ENCODE peak calls at places on chromosomes 7 and 10, in four cellular contexts. W is stomach, J is body of pancreas, O is Peyer's patch. C is an unnamed sample.

GRCh38 chr10:88205842-88206446 is 342.5 kb downstream of the PTEN start:
- DNase-seq in W (no peak), J (no peak), O (no peak), C (no peak)

GRCh38 chr7:54988516-54988915 is 30.3 kb upstream of the EGFR start:
- DNase-seq in W (no peak), J (no peak), O (no peak), C (no peak)

GRCh38 chr10:104234934-104235333 is 2.8 kb upstream of the CFAP43 start:
- DNase-seq in W (no peak), J (no peak), O (no peak), C (no peak)

GRCh38 chr7:39355664-39356063 is 210.5 kb upstream of the YAE1 start:
- DNase-seq in W (no peak), J (no peak), O (no peak), C (no peak)

GRCh38 chr7:47078241-47078640 is 503.7 kb downstream of the TNS3 start:
- DNase-seq in W (no peak), J (no peak), O (no peak), C (no peak)

GRCh38 chr7:19991936-19992335 is 218.5 kb upstream of the TMEM196 start:
- DNase-seq in W (no peak), J (no peak), O (no peak), C (no peak)

GRCh38 chr7:101924171-101924570 is 106.7 kb downstream of the CUX1 start:
- DNase-seq in W (no peak), J (no peak), O (peak), C (no peak)

GRCh38 chr7:99083733-99084132 is 60.2 kb downstream of the SMURF1 start:
- DNase-seq in W (no peak), J (no peak), O (no peak), C (no peak)

GRCh38 chr7:151400626-151401315 is 9.1 kb downstream of the WDR86 start:
- DNase-seq in W (no peak), J (no peak), O (no peak), C (no peak)

GRCh38 chr7:107147464-107148214 is 21.2 kb upstream of the HBP1 start:
- DNase-seq in W (no peak), J (peak), O (no peak), C (no peak)

GRCh38 chr7:134995239-134996096 is 9.2 kb downstream of the AGBL3 start:
- DNase-seq in W (no peak), J (no peak), O (no peak), C (no peak)

GRCh38 chr10:125694874-125695273 is 11.9 kb upstream of the TEX36 start:
- DNase-seq in W (no peak), J (no peak), O (no peak), C (no peak)

GRCh38 chr10:77913090-77913489 is 13.5 kb downstream of the DLG5 start:
- DNase-seq in W (no peak), J (no peak), O (no peak), C (no peak)

GRCh38 chr7:95104739-95105138 is 197.3 kb downstream of the PPP1R9A start:
- DNase-seq in W (no peak), J (peak), O (no peak), C (no peak)

GRCh38 chr7:12540850-12541249 is 29.7 kb upstream of the SCIN start:
- DNase-seq in W (no peak), J (no peak), O (no peak), C (no peak)

GRCh38 chr7:18708204-18708603 is 212.7 kb downstream of the HDAC9 start:
- DNase-seq in W (no peak), J (no peak), O (no peak), C (no peak)

GRCh38 chr7:46848944-46849343 is 733.0 kb downstream of the TNS3 start:
- DNase-seq in W (no peak), J (no peak), O (no peak), C (no peak)

GRCh38 chr10:12937527-12937926 is 64.0 kb downstream of the CCDC3 start:
- DNase-seq in W (no peak), J (no peak), O (no peak), C (peak)

GRCh38 chr7:82600601-82601000 is 157.0 kb upstream of the CACNA2D1 start:
- DNase-seq in W (no peak), J (no peak), O (no peak), C (no peak)

GRCh38 chr7:28725911-28726310 is 232.2 kb downstream of the TRIL start:
- DNase-seq in W (no peak), J (no peak), O (no peak), C (no peak)

GRCh38 chr7:135771961-135772638 is 23.5 kb upstream of the FAM180A start:
- DNase-seq in W (no peak), J (no peak), O (no peak), C (peak)

GRCh38 chr10:99698504-99699080 is 33.3 kb downstream of the COX15 start:
- DNase-seq in W (no peak), J (peak), O (peak), C (no peak)

GRCh38 chr7:151272410-151272809 is 23.9 kb upstream of the SMARCD3 start:
- DNase-seq in W (no peak), J (no peak), O (no peak), C (no peak)

GRCh38 chr10:81472927-81473470 is 402.0 kb upstream of the NRG3 start:
- DNase-seq in W (no peak), J (no peak), O (no peak), C (no peak)

GRCh38 chr7:46972205-46972604 is 609.7 kb downstream of the TNS3 start:
- DNase-seq in W (no peak), J (no peak), O (no peak), C (no peak)

GRCh38 chr7:2873686-2874551 is 29.8 kb upstream of the GNA12 start:
- DNase-seq in W (no peak), J (no peak), O (no peak), C (no peak)

GRCh38 chr7:27094304-27095049 is 1.3 kb downstream of the HOXA1 start:
- DNase-seq in W (no peak), J (no peak), O (no peak), C (no peak)

GRCh38 chr7:29270979-29271658 is 76.5 kb downstream of the CHN2 start:
- DNase-seq in W (no peak), J (no peak), O (no peak), C (no peak)

GRCh38 chr10:30587522-30588031 is 42.0 kb downstream of the LYZL2 start:
- DNase-seq in W (peak), J (peak), O (no peak), C (no peak)

GRCh38 chr10:2917926-2918325 is 149.4 kb upstream of the PFKP start:
- DNase-seq in W (no peak), J (no peak), O (no peak), C (no peak)

GRCh38 chr10:16386855-16387254 is 50.0 kb upstream of the PTER start:
- DNase-seq in W (no peak), J (no peak), O (no peak), C (no peak)

GRCh38 chr10:8211631-8212030 is 157.1 kb downstream of the GATA3 start:
- DNase-seq in W (no peak), J (no peak), O (no peak), C (no peak)

GRCh38 chr7:93014410-93014809 is 103.4 kb downstream of the SAMD9 start:
- DNase-seq in W (no peak), J (no peak), O (no peak), C (no peak)
- H3K27ac ChIP-seq in W (no peak), J (peak), O (no peak), C (peak)

DNA sequence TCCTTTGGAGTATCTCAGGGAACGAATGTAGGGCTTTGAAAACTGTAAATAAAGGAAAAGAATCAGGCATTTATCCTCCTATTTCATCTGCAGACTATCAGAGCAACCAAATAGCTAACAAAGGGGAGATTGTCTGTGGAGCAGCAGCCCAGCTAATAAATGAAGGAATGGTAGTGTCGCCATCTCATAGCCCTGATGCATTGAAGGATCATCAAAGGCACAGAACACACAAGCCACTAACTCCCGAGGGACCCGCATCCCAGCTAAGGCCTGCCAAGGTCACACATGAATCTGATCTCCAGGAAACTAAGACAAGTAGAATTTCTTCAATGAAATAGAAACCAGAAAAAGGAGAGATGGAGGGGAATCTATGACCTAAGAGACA is 38.2 kb downstream of the CALML5 start:
- DNase-seq in W (no peak), J (no peak), O (no peak), C (no peak)
- TF ChIP-seq POLR2A in W (no peak), J (no peak), O (no peak), C (no peak)

DNA sequence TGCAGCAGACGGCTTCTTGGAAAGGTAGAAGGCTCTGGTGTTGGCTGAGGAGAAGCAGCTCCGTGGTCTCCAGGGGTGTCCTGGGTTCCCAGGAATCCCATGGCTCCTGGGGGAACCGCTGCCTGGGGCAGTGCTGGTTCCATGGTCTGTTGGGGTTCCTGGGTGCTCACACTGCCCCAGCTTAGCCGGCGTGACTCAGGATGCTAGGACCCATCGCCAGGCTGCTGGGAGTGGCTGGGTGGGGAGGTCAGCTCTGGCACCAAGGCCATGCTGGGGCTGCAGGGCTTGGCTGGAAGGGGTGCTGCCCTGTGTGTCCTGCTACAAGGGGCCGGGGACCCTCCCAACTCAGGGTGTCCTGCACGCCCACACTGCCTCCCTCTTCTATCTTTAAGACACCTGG is 9.4 kb downstream of the MGMT start:
- DNase-seq in W (no peak), J (no peak), O (no peak), C (no peak)
- H3K27ac ChIP-seq in W (no peak), J (no peak), O (no peak), C (no peak)

GRCh38 chr7:93231264-93231663 is 902 bp upstream of the VPS50 start:
- DNase-seq in W (no peak), J (no peak), O (no peak), C (no peak)

GRCh38 chr7:93226310-93226709 is at the start of gene HEPACAM2:
- DNase-seq in W (no peak), J (no peak), O (no peak), C (no peak)

GRCh38 chr7:93232673-93233018 is 480 bp downstream of the VPS50 start:
- DNase-seq in W (no peak), J (no peak), O (no peak), C (no peak)

GRCh38 chr7:93228302-93228701 is 2.0 kb upstream of the HEPACAM2 start:
- DNase-seq in W (no peak), J (no peak), O (no peak), C (no peak)

DNA sequence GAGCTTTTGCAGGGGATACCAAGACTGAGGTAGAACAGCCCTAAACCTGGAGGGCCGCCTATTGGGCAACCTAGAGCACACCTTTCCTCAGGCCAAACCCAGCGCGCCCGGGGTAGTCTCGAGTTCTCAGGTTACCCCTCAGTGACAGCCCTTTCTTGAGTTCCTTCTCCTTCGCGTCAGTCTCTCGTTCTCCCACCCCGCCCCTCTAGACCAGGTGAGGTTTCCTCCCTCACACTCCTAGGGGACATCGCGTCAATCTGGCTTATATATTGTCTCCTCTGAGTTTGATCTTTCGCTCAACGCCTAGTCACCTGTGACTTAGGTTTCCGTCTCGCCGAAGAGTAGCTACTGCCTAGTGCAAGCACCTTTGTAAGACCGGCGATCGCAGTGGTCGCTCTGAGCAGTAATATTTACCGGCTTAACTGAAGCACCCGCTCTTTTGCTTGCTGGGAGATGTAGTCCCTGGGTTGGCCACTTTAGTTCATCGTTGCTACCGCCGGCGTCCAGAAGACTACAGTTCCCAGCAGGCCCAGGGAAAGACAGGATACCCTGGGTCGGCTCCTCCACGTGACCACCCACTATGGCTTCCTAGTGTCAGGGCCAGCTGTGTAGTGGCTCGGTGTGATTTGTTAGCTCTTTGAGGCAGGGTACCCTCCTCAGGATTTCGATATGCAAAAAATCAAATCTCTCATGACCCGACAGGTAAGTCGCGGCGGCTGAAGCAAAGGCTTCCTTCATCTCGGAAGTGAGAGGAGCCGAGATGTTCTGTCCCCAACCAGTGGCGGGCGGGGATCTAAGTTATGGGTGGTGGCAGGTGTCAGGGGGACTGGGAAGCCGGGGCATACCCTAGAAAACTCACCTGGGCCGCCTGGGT is at the start of gene VPS50:
- DNase-seq in W (peak), J (peak), O (peak), C (peak)
- TF ChIP-seq POLR2A in W (no peak), J (peak), O (peak), C (no peak)

DNA sequence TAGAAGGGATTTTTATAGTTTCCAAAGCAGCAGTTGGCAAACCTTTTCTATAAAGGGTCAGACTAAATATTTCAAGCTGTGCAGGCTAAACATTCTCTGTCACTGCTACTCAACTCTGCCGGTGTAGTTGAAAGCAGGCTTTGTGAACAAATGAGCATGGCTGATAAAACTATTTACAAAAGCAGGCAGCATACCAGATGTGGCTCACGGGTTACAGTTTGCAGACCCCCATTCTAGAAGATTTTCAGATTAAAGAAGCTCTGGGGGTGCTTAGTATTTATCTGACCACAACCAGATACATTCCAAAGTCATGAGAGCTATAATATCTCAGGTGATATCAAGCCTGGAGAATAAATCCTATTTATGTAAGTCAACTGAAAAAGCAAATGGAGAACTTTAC is 1017.5 kb downstream of the SORCS1 start:
- DNase-seq in W (no peak), J (no peak), O (no peak), C (no peak)
- H3K27ac ChIP-seq in W (no peak), J (no peak), O (no peak), C (no peak)

DNA sequence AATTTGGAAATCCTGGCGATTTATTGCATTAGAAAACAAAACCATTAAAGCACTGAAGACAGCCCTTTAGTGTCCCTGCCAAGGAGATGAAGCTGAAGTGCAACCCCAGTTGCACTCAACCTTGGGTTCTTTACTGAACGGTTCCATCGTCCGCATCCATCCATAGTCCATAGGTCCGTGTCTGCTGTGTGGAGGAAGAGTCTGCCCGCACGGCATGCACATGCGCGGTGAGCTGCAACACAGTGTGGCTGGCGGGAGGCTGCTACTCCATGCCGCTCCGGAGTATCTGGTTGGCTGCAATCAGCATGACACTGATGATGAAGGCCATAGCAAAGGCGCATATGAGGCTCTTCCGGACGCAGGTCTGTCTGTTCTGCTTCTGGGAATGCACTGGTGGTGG is 624.6 kb downstream of the CALN1 start:
- DNase-seq in W (no peak), J (no peak), O (no peak), C (no peak)
- TF ChIP-seq POLR2A in W (no peak), J (no peak), O (no peak), C (no peak)

DNA sequence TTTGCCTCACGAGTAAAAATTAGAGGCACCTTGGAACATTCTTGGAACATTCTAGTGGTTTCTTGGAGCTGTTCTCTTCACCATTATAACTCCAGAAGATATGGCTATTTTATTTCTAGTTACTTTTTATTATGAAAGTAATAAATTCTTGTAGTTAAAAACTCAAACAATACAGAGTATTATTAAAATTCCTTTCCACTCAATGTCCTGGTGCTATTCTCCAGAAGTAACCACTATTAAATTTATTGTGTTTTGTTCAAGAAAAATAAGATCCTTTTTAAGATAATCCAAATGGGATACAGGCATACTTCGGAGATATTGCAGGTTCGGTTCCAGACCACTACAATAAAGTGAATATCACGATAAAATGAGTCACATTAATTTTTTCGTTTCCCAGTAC is 68.6 kb downstream of the NOC3L start:
- DNase-seq in W (no peak), J (no peak), O (no peak), C (no peak)
- H3K27ac ChIP-seq in W (no peak), J (no peak), O (no peak), C (no peak)

GRCh38 chr7:139828880-139829653 is at the start of gene TBXAS1:
- DNase-seq in W (peak), J (peak), O (no peak), C (peak)
- TF ChIP-seq POLR2A in W (no peak), J (no peak), O (peak), C (no peak)

DNA sequence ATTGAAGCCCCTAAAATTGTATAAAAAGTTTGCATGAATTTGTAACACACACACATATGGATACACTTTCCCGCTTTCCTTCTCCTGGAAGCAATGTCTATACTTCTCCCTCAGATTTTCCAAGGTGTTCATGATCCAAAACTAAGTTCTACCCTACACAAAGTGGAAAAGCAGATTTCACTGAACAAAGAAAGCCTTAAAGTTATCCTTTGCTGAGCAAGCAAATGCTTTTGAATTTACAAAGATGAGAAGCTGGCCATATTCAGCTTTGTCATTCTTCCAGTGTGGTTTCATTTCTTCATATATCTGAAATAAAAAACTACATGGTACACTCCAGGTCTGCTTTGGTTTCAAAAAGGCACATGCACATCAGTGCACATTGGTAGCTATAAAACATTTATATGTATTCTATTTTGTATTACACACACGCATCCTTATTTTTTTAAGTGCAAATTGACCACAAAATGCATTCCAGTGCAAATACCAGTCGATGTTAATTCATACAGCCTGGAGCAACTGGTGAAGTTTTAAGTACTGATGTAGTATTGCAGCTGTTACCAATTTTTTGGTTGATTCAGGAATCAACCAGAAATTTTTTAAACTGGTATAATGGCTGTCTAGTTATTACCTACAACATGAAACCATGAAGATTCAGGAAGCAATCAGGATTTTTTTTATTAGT is 65.5 kb upstream of the SRPK2 start:
- DNase-seq in W (no peak), J (no peak), O (no peak), C (no peak)
- H3K27ac ChIP-seq in W (no peak), J (no peak), O (no peak), C (no peak)

DNA sequence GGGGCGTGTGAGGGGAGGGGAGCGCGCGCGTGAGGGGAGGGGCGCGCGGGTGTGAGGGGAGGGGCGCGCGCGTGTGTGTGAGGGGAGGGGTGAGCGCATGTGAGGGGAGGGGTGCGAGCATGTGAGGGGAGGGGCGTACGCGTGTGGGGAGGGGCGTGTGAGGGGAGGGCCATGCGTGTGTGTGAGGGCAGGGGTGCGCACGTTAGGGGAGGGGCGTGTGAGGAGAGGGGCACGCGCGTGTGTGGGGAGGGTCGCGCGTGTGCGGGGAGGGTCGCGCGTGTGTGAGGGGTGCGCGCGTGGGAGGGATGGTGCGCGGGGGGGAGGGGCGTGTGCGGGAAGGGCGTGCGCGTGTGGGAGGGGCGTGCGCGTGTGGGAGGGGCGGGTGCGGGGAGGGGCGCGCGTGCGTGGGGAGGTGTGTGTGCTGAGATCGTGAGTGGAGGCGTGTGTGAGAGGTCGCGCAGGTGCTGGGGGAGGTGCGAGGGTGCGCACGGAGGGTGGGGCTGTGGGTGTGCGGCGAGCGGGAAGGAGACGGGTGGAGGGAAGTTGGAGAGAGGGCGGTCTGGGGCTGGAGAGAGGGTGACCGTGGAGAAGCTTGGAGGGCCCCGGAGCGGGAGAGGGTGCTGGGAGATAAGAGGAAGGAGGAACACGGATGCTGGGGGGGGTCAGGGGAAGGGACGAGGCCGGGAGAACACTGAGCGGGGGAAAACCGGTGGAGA is 19.7 kb downstream of the MXI1 start:
- DNase-seq in W (peak), J (peak), O (peak), C (no peak)
- TF ChIP-seq POLR2A in W (no peak), J (peak), O (no peak), C (no peak)

C was measured in vagina.